ENCODE peak calls at places on chromosome 21, in five cellular contexts. G is fibroblast of pulmonary artery, X is lower lobe of right lung, L is cardiac fibroblast, B is body of pancreas. F is an unnamed sample.

GRCh38 chr21:32520885-32521735 is 64.2 kb downstream of the TCP10L start:
- DNase-seq in B (peak; percentile 78), G (peak; percentile 99), X (peak; percentile 75), L (peak; percentile 98), F (peak; percentile 98)

GRCh38 chr21:44914176-44914874 is 6.4 kb downstream of the ITGB2 start:
- DNase-seq in L (no peak), B (peak; percentile 45), G (no peak), X (peak; percentile 78), F (no peak)

GRCh38 chr21:22927469-22927868 is 1929.3 kb downstream of the NCAM2 start:
- DNase-seq in X (no peak), L (no peak), B (no peak), G (no peak), F (no peak)

GRCh38 chr21:44497641-44498243 is 42.3 kb downstream of the KRTAP10-1 start:
- DNase-seq in B (peak; percentile 52), X (no peak), L (peak; percentile 22), G (peak; percentile 18), F (no peak)

GRCh38 chr21:18869105-18869504 is 465.5 kb upstream of the TMPRSS15 start:
- DNase-seq in X (no peak), L (no peak), B (no peak), G (no peak), F (no peak)

GRCh38 chr21:26966360-26966977 is 419 bp downstream of the ADAMTS5 start:
- DNase-seq in X (peak; percentile 40), G (peak; percentile 28), L (peak; percentile 24), B (no peak), F (peak; percentile 42)

GRCh38 chr21:45540601-45540970 is 1.7 kb downstream of the SLC19A1 start:
- DNase-seq in L (no peak), G (no peak), X (peak; percentile 40), B (peak; percentile 0), F (no peak)

GRCh38 chr21:19853709-19854575 is 1144.3 kb upstream of the NCAM2 start:
- DNase-seq in L (no peak), X (no peak), G (no peak), B (no peak), F (no peak)

GRCh38 chr21:44710756-44711326 is 531 bp downstream of the TSPEAR start:
- DNase-seq in B (no peak), X (no peak), G (no peak), L (no peak), F (no peak)

GRCh38 chr21:33197546-33197945 is 32.2 kb upstream of the IFNAR2 start:
- DNase-seq in L (peak; percentile 62), B (peak; percentile 39), X (no peak), G (no peak), F (no peak)

GRCh38 chr21:16318651-16319300 is 589.0 kb downstream of the USP25 start:
- DNase-seq in G (no peak), B (no peak), X (no peak), L (no peak), F (no peak)

GRCh38 chr21:16308269-16308668 is 578.5 kb downstream of the USP25 start:
- DNase-seq in G (peak; percentile 21), L (peak; percentile 28), B (no peak), X (no peak), F (peak; percentile 79)

GRCh38 chr21:44767834-44768831 is 33.5 kb downstream of the UBE2G2 start:
- DNase-seq in X (no peak), L (no peak), B (no peak), G (no peak), F (no peak)

GRCh38 chr21:46553993-46554392 is 50.9 kb downstream of the S100B start:
- DNase-seq in L (no peak), G (no peak), X (no peak), B (no peak), F (no peak)

GRCh38 chr21:46552274-46552673 is 52.6 kb downstream of the S100B start:
- DNase-seq in X (no peak), B (peak; percentile 38), G (no peak), L (no peak), F (no peak)

GRCh38 chr21:46551636-46552241 is 53.1 kb downstream of the S100B start:
- DNase-seq in B (peak; percentile 45), L (no peak), X (peak; percentile 76), G (no peak), F (no peak)

GRCh38 chr21:46554431-46555224 is 50.3 kb downstream of the S100B start:
- DNase-seq in B (no peak), L (no peak), G (no peak), X (peak; percentile 49), F (no peak)

GRCh38 chr21:46552865-46553379 is 52.0 kb downstream of the S100B start:
- DNase-seq in L (no peak), G (no peak), B (no peak), X (no peak), F (no peak)
- H3K4me3 ChIP-seq in L (no peak overlapping the region), G (no peak overlapping the region), B (no peak overlapping the region), X (no peak overlapping the region), F (no peak overlapping the region)

GRCh38 chr21:42971897-42972275 is 2.5 kb upstream of the PKNOX1 start:
- DNase-seq in B (no peak), L (no peak), G (no peak), X (no peak), F (no peak)

GRCh38 chr21:42973309-42973990 is 912 bp upstream of the PKNOX1 start:
- DNase-seq in L (no peak), B (no peak), G (no peak), X (peak; percentile 55), F (no peak)

GRCh38 chr21:42974832-42975820 is 764 bp downstream of the PKNOX1 start:
- DNase-seq in X (peak; percentile 78), B (peak; percentile 55), G (peak; percentile 70), L (peak; percentile 79), F (peak; percentile 69)

GRCh38 chr21:42975886-42976608 is 1.7 kb downstream of the PKNOX1 start:
- DNase-seq in G (no peak), L (peak; percentile 11), B (no peak), X (no peak), F (no peak)

DNA sequence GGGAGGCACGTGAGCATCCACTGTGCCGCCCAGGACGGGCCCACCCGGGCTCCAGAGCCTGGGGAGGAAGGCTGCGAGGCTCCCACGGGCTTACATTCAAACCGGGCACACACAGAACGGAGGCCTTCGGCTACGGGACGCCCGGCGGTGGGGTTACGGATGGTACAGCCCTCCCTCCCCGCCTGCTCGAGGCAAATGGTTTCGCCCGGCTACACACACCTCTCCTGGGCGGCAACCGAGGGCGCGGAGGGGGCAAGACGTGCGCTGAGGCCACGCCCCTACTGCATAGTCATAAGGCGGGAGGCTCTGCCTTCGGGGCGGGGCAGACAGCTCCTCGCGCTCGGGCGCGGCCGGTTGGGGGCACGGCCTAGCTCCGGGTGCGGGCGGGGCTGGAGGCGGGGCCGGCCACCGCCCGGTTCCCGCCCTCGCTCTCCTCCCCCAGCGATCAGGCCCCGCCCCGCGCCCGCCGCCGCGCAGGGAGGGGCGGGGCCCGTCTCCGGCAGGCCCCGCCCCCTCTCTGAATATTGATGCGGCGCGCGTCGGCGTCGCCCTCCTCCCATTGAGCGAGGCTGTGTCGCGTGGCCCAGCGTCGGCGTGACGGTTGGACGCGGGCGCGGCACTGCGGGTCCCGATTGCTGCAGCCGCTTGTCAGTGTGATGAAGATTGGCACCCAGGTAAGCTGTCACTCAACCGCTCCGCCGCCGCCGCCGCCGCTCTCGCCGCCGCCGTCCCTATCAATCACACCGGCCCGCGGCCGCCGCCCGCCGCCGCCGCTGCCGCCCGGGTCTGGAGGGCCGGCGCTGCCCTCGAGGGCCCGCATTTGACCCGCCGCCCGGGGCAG is at the start of gene PKNOX1:
- DNase-seq in X (peak; percentile 100), G (peak; percentile 99), B (peak; percentile 99), L (peak; percentile 100), F (peak; percentile 99)
- TF ChIP-seq CTCF in X (no peak), G (no peak), B (no peak), L (no peak), F (peak; percentile 8)

GRCh38 chr21:14453339-14453738 is 70.4 kb upstream of the HSPA13 start:
- DNase-seq in X (no peak), B (peak; percentile 3), L (no peak), G (no peak), F (no peak)

GRCh38 chr21:14454642-14455009 is 71.7 kb upstream of the HSPA13 start:
- DNase-seq in X (no peak), L (no peak), G (no peak), B (no peak), F (no peak)

GRCh38 chr21:14452842-14453241 is 69.9 kb upstream of the HSPA13 start:
- DNase-seq in G (no peak), B (no peak), X (no peak), L (no peak), F (no peak)

GRCh38 chr21:14452031-14452778 is 69.3 kb upstream of the HSPA13 start:
- DNase-seq in L (peak; percentile 0), G (no peak), B (no peak), X (no peak), F (peak; percentile 22)

DNA sequence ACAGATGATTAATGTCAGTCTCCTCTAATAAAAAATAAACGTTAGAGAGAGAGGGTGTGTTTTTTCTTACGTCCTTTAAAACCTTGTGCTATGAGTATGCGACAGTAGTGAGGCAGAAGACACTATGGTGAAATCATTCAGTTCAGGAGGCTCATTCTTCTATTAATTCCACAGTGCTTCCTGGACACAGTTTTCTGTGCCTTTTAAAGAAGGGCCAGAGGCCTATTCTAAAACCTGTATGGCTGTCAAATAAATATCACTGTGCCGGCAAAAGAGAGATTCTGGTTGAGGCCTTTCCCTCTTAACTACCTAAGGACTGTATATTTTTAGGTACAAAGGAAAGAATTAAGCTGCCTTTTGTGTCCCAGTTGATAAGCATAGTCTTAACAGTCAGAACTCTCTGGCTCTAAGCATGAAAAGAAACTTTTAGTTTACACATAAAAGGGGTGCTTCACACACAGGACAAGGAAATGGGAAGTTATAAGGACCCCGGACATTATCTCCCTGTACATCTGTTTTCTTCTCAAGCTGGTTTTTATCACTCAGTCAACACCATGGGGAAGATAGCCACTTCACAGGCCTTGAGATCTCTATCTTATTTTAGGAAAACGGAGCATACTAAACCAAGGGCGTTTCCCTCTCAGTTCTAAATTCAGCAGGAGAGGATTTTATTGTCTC is 71.2 kb upstream of the HSPA13 start:
- DNase-seq in G (no peak), L (no peak), B (no peak), X (no peak), F (no peak)
- H3K4me3 ChIP-seq in G (no peak overlapping the region), L (no peak overlapping the region), B (no peak overlapping the region), X (no peak overlapping the region), F (no peak overlapping the region)

GRCh38 chr21:37077403-37077802 is 4.3 kb downstream of the TTC3 start:
- DNase-seq in L (no peak), G (no peak), B (no peak), X (no peak), F (no peak)

GRCh38 chr21:37082856-37083611 is 10.0 kb downstream of the TTC3 start:
- DNase-seq in B (no peak), X (no peak), G (no peak), L (no peak), F (no peak)

GRCh38 chr21:37082375-37082774 is 9.3 kb downstream of the TTC3 start:
- DNase-seq in L (no peak), G (no peak), B (no peak), X (no peak), F (no peak)

GRCh38 chr21:37076087-37076486 is 3.0 kb downstream of the TTC3 start:
- DNase-seq in L (no peak), X (no peak), B (no peak), G (no peak), F (no peak)

DNA sequence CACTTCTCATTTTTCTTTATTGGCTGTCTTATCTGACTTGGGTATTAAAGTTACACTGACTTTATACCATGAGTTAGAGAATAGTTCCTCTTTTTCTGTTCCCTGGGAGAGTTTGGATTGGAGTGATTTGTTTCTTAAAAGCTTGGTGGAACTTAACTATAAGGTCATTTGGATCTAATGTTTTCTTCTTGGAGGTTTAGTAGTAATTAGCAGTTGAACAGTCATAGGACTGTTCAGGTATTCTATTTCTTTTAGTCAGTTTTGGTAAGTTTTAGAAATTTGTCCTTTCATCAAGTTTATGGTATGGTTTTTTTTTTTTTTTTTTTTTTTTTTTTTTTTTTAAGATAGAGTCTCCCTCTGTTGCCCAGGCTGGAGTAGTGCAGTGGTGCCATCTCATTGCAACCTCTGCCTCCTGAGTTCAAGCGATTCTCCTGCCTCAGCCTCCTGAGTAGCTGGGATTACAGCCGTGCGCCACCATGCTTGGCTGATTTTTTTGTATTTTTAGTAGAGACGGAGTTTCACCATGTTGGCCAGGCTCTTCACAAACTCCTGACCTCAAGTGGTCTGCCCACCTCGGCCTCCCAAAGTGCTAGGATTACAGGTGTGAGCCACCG is 6.3 kb downstream of the TTC3 start:
- DNase-seq in B (no peak), X (no peak), G (no peak), L (no peak), F (no peak)
- TF ChIP-seq CTCF in B (no peak), X (peak; percentile 34), G (no peak), L (peak; percentile 34), F (peak; percentile 34)